ENCODE peak calls at places on chromosome 19, in seven cellular contexts. E is spleen; S is AG08396; H is activated CD4-positive, alpha-beta T cell treated with anti-CD3 and anti-CD28 coated beads, Interleukin-2, amount 50 U/mL, for 48 hours; V is testis; K is NCI-H1092; D is COLO829. P is an unnamed sample.
A peak's percentile ranks its signal among the peaks of the same experiment; 100 is the strongest.

GRCh38 chr19:4877753-4878490 is 10.5 kb upstream of the PLIN3 start:
- DNase-seq in E (peak; percentile 75), S (peak; percentile 26), H (no peak), V (no peak), K (peak; percentile 39), D (no peak), P (peak; percentile 39)

GRCh38 chr19:54380897-54381296 is 16.2 kb upstream of the LAIR1 start:
- DNase-seq in E (no peak), S (no peak), H (no peak), V (no peak), K (no peak), D (no peak), P (no peak)

GRCh38 chr19:15187026-15188007 is 13.5 kb downstream of the NOTCH3 start:
- DNase-seq in E (no peak), S (peak; percentile 51), H (no peak), V (peak; percentile 82), K (no peak), D (no peak), P (no peak)

GRCh38 chr19:10238172-10238783 is 7.1 kb upstream of the S1PR2 start:
- DNase-seq in E (no peak), S (peak; percentile 70), H (no peak), V (no peak), K (peak; percentile 91), D (no peak), P (no peak)

GRCh38 chr19:18967358-18968146 is 26.5 kb upstream of the HOMER3 start:
- DNase-seq in E (peak; percentile 88), S (no peak), H (no peak), V (peak; percentile 42), K (no peak), D (no peak), P (no peak)

GRCh38 chr19:52993342-52994178 is 20.2 kb upstream of the ERVV-1 start:
- DNase-seq in E (peak; percentile 88), S (peak; percentile 89), H (peak; percentile 75), V (peak; percentile 87), K (peak; percentile 40), D (no peak), P (peak; percentile 78)

GRCh38 chr19:48645652-48646191 is at the start of gene CA11:
- DNase-seq in E (peak; percentile 76), S (no peak), H (no peak), V (no peak), K (no peak), D (no peak), P (no peak)

GRCh38 chr19:18373892-18374629 is 11.9 kb upstream of the GDF15 start:
- DNase-seq in E (peak; percentile 96), S (peak; percentile 93), H (peak; percentile 61), V (peak; percentile 89), K (no peak), D (peak; percentile 97), P (peak; percentile 24)

GRCh38 chr19:11166281-11167142 is 10.9 kb upstream of the SPC24 start:
- DNase-seq in E (no peak), S (peak; percentile 39), H (no peak), V (no peak), K (no peak), D (no peak), P (no peak)

GRCh38 chr19:48635966-48636858 is 967 bp downstream of the DBP start:
- DNase-seq in E (peak; percentile 91), S (peak; percentile 23), H (no peak), V (peak; percentile 77), K (peak; percentile 12), D (no peak), P (no peak)

GRCh38 chr19:56710437-56710836 is 38.9 kb upstream of the ZNF835 start:
- DNase-seq in E (no peak), S (no peak), H (no peak), V (no peak), K (no peak), D (no peak), P (no peak)

GRCh38 chr19:10748924-10749434 is 31.1 kb downstream of the DNM2 start:
- DNase-seq in E (no peak), S (no peak), H (no peak), V (peak; percentile 51), K (peak; percentile 24), D (peak; percentile 45), P (peak; percentile 80)

P was measured in cerebellum.